ENCODE peak calls at places on chromosomes 6 and 20, in five cellular contexts. One of them, this sample, is unnamed.

GRCh38 chr6:27062755-27063154 is 184.7 kb upstream of the PRSS16 start:
- DNase-seq in A549: no peak
- DNase-seq in ovary: no peak
- DNase-seq in tibial nerve: no peak
- DNase-seq in stomach: no peak
- DNase-seq in this sample: no peak

GRCh38 chr6:10315631-10316145 is 99.2 kb downstream of the TFAP2A start:
- DNase-seq in A549: no peak
- DNase-seq in ovary: no peak
- DNase-seq in tibial nerve: no peak
- DNase-seq in stomach: no peak
- DNase-seq in this sample: no peak

GRCh38 chr20:30484009-30484748 is 773.3 kb upstream of the DEFB115 start:
- DNase-seq in A549: no peak
- DNase-seq in ovary: no peak
- DNase-seq in tibial nerve: no peak
- DNase-seq in stomach: no peak
- DNase-seq in this sample: no peak

GRCh38 chr6:159617444-159617843 is 75.6 kb downstream of the SOD2 start:
- DNase-seq in A549: no peak
- DNase-seq in ovary: no peak
- DNase-seq in tibial nerve: no peak
- DNase-seq in stomach: no peak
- DNase-seq in this sample: no peak

GRCh38 chr6:7157752-7158616 is 50.2 kb downstream of the RREB1 start:
- DNase-seq in A549: no peak
- DNase-seq in ovary: no peak
- DNase-seq in tibial nerve: no peak
- DNase-seq in stomach: no peak
- DNase-seq in this sample: no peak

GRCh38 chr6:106527979-106528378 is 101.3 kb downstream of the RTN4IP1 start:
- DNase-seq in A549: peak
- DNase-seq in ovary: no peak
- DNase-seq in tibial nerve: no peak
- DNase-seq in stomach: no peak
- DNase-seq in this sample: no peak

GRCh38 chr6:41824571-41825569 is 37.4 kb downstream of the TOMM6 start:
- DNase-seq in A549: peak
- DNase-seq in ovary: no peak
- DNase-seq in tibial nerve: no peak
- DNase-seq in stomach: no peak
- DNase-seq in this sample: no peak

GRCh38 chr6:32609731-32610640 is 20.3 kb upstream of the HLA-DRB1 start:
- DNase-seq in A549: peak
- DNase-seq in ovary: no peak
- DNase-seq in tibial nerve: no peak
- DNase-seq in stomach: no peak
- DNase-seq in this sample: no peak

GRCh38 chr6:11143394-11144371 is 32.2 kb upstream of the ERVFRD-1 start:
- DNase-seq in A549: peak
- DNase-seq in ovary: peak
- DNase-seq in tibial nerve: peak
- DNase-seq in stomach: peak
- DNase-seq in this sample: peak

GRCh38 chr20:57397693-57398108 is 6.5 kb downstream of the RBM38 start:
- DNase-seq in A549: no peak
- DNase-seq in ovary: no peak
- DNase-seq in tibial nerve: no peak
- DNase-seq in stomach: peak
- DNase-seq in this sample: no peak

GRCh38 chr6:140264451-140264850 is 890.0 kb upstream of the CITED2 start:
- DNase-seq in A549: no peak
- DNase-seq in ovary: no peak
- DNase-seq in tibial nerve: no peak
- DNase-seq in stomach: no peak
- DNase-seq in this sample: no peak

GRCh38 chr6:46651766-46652165 is 852 bp downstream of the CYP39A1 start:
- DNase-seq in A549: no peak
- DNase-seq in ovary: no peak
- DNase-seq in tibial nerve: no peak
- DNase-seq in stomach: no peak
- DNase-seq in this sample: no peak

GRCh38 chr6:34391711-34392496 is 565 bp downstream of the NUDT3 start:
- DNase-seq in A549: peak
- DNase-seq in ovary: peak
- DNase-seq in tibial nerve: no peak
- DNase-seq in stomach: peak
- DNase-seq in this sample: peak

GRCh38 chr6:63058601-63059000 is 152.7 kb upstream of the FKBP1C start:
- DNase-seq in A549: no peak
- DNase-seq in ovary: no peak
- DNase-seq in tibial nerve: no peak
- DNase-seq in stomach: no peak
- DNase-seq in this sample: no peak

GRCh38 chr6:106087548-106088325 is 1.6 kb downstream of the PRDM1 start:
- DNase-seq in A549: no peak
- DNase-seq in ovary: peak
- DNase-seq in tibial nerve: no peak
- DNase-seq in stomach: no peak
- DNase-seq in this sample: no peak

GRCh38 chr20:38320221-38320620 is 16.3 kb downstream of the BPI start:
- DNase-seq in A549: no peak
- DNase-seq in ovary: no peak
- DNase-seq in tibial nerve: no peak
- DNase-seq in stomach: no peak
- DNase-seq in this sample: no peak

GRCh38 chr6:130122243-130122642 is 100.5 kb downstream of the SAMD3 start:
- DNase-seq in A549: no peak
- DNase-seq in ovary: no peak
- DNase-seq in tibial nerve: no peak
- DNase-seq in stomach: no peak
- DNase-seq in this sample: no peak

GRCh38 chr6:137767931-137768690 is 98.9 kb upstream of the TNFAIP3 start:
- DNase-seq in A549: no peak
- DNase-seq in ovary: no peak
- DNase-seq in tibial nerve: no peak
- DNase-seq in stomach: no peak
- DNase-seq in this sample: no peak

GRCh38 chr6:132275253-132275970 is 125.9 kb downstream of the MOXD1 start:
- DNase-seq in A549: no peak
- DNase-seq in ovary: no peak
- DNase-seq in tibial nerve: no peak
- DNase-seq in stomach: peak
- DNase-seq in this sample: no peak

GRCh38 chr6:105374010-105374420 is 28.9 kb downstream of the PREP start:
- DNase-seq in A549: no peak
- DNase-seq in ovary: no peak
- DNase-seq in tibial nerve: no peak
- DNase-seq in stomach: peak
- DNase-seq in this sample: no peak

GRCh38 chr20:59808729-59809381 is 124.6 kb downstream of the SYCP2 start:
- DNase-seq in A549: no peak
- DNase-seq in ovary: peak
- DNase-seq in tibial nerve: peak
- DNase-seq in stomach: peak
- DNase-seq in this sample: peak

GRCh38 chr20:58650776-58651547 is at the start of gene STX16:
- DNase-seq in A549: peak
- DNase-seq in ovary: peak
- DNase-seq in tibial nerve: peak
- DNase-seq in stomach: peak
- DNase-seq in this sample: peak

GRCh38 chr20:58651548-58651822 is 402 bp downstream of the STX16 start:
- DNase-seq in A549: no peak
- DNase-seq in ovary: peak
- DNase-seq in tibial nerve: no peak
- DNase-seq in stomach: no peak
- DNase-seq in this sample: no peak

GRCh38 chr20:58650181-58650775 is 805 bp upstream of the STX16 start:
- DNase-seq in A549: no peak
- DNase-seq in ovary: peak
- DNase-seq in tibial nerve: no peak
- DNase-seq in stomach: no peak
- DNase-seq in this sample: peak

GRCh38 chr20:58652606-58653303 is 1.7 kb downstream of the STX16 start:
- DNase-seq in A549: no peak
- DNase-seq in ovary: no peak
- DNase-seq in tibial nerve: no peak
- DNase-seq in stomach: no peak
- DNase-seq in this sample: no peak

DNA sequence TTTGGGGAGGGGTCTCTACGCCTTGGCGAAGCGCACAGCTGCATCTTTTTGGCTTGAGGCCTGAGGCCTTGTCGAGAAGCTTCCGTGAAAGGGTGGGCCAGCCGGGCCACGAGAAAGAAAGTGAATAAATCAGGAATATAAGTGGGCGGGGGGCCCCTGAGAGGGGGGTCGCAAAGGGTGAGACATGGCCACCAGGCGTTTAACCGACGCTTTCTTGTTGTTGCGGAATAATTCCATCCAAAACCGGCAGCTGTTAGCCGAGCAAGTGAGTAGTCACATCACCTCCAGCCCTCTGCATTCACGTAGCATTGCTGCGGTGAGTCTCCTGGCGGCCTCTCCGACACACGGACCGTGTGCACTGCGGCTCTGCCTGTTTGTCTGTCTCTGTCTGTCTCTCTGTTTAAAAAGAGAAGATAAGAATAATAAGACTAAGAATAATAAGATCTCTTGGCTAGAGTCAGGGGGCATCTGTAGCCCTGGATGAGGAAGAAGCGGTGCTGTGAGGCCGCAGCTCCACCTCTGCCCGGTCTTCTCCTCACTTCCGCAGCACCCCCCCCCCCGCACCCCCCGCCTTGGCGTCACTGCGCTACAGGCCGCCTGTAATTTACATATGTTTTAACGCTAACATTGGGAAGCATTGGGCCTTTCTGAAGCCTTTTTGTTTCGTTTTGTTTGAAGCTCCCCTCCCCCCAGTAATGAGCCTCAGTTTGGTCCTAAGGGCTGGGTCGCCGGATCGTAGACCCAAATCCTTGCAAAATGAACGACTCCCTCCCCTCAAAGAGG is 931 bp downstream of the STX16 start:
- DNase-seq in A549: peak
- DNase-seq in ovary: no peak
- DNase-seq in tibial nerve: no peak
- DNase-seq in stomach: peak
- DNase-seq in this sample: no peak
- TF ChIP-seq POLR2A in A549: no peak
- TF ChIP-seq POLR2A in ovary: no peak
- TF ChIP-seq POLR2A in tibial nerve: no peak
- TF ChIP-seq POLR2A in stomach: no peak
- TF ChIP-seq POLR2A in this sample: no peak

GRCh38 chr6:52547647-52548352 is 29.1 kb downstream of the TRAM2 start:
- DNase-seq in A549: no peak
- DNase-seq in ovary: no peak
- DNase-seq in tibial nerve: no peak
- DNase-seq in stomach: no peak
- DNase-seq in this sample: no peak
- TF ChIP-seq EP300 in A549: no peak
- TF ChIP-seq EP300 in ovary: no peak
- TF ChIP-seq EP300 in tibial nerve: no peak
- TF ChIP-seq EP300 in stomach: no peak
- TF ChIP-seq EP300 in this sample: no peak

DNA sequence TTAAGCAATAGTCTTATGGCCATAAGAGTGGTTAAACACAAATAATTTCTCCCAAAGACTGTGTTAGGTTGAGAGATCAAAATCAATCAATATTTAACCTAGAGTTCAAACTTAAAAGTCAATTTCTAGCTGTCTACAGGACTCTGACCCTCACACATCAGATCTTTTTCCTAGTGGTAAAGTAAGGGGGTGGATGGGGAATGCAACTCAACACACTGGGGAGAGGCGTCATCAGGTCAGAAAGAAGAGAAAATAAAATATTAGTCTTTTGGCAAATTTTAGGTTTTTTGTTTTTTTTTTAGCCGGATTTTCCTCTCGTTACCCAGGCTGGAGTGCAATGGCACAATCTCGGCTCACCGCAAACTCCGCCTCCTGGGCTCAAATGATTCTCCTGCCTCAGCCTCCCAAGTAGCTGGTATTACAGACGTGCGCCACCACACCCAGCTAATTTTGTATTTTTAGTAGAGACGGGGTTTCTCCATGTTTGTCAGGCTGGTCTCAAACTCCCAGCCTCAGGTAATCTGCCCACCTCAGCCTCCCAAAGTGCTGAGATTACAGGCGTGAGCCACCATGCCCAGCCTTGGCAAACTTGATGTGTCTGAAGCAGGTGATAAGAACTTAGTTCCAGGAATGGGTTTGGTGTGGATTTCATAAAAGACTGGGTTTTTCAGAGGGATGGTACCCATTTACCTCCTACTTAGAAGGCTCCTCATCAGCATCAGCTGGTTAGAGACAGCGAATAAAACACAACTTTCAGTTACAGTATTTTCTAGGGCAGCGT is 65.9 kb downstream of the MKKS start:
- DNase-seq in A549: no peak
- DNase-seq in ovary: no peak
- DNase-seq in tibial nerve: no peak
- DNase-seq in stomach: no peak
- DNase-seq in this sample: no peak
- TF ChIP-seq POLR2A in A549: no peak
- TF ChIP-seq POLR2A in ovary: no peak
- TF ChIP-seq POLR2A in tibial nerve: no peak
- TF ChIP-seq POLR2A in stomach: no peak
- TF ChIP-seq POLR2A in this sample: no peak

GRCh38 chr20:5376228-5376627 is 59.5 kb upstream of the PROKR2 start:
- DNase-seq in A549: no peak
- DNase-seq in ovary: no peak
- DNase-seq in tibial nerve: no peak
- DNase-seq in stomach: no peak
- DNase-seq in this sample: no peak

GRCh38 chr20:5372371-5372770 is 55.6 kb upstream of the PROKR2 start:
- DNase-seq in A549: no peak
- DNase-seq in ovary: no peak
- DNase-seq in tibial nerve: no peak
- DNase-seq in stomach: no peak
- DNase-seq in this sample: no peak

GRCh38 chr20:5377484-5377883 is 60.7 kb upstream of the PROKR2 start:
- DNase-seq in A549: no peak
- DNase-seq in ovary: no peak
- DNase-seq in tibial nerve: no peak
- DNase-seq in stomach: no peak
- DNase-seq in this sample: no peak
- TF ChIP-seq EP300 in A549: no peak
- TF ChIP-seq EP300 in ovary: no peak
- TF ChIP-seq EP300 in tibial nerve: no peak
- TF ChIP-seq EP300 in stomach: no peak
- TF ChIP-seq EP300 in this sample: no peak

This sample was measured in suprapubic skin.